ENCODE peak calls at places on chromosomes 11 and 22, in four cellular contexts. A is NCI-H1092, J is GM12891, O is ACHN. Z is an unnamed sample.

GRCh38 chr11:130181295-130182272 is 22.0 kb downstream of the ST14 start:
- DNase-seq in J (no peak), O (peak), A (peak), Z (peak)

GRCh38 chr11:72771507-72771906 is 19.3 kb upstream of the ARAP1 start:
- DNase-seq in J (no peak), O (no peak), A (no peak), Z (no peak)

GRCh38 chr11:76680517-76681425 is 10.2 kb upstream of the LRRC32 start:
- DNase-seq in O (peak), J (peak), A (peak), Z (peak)

GRCh38 chr11:69384548-69385465 is 90.9 kb downstream of the MYEOV start:
- DNase-seq in J (no peak), A (no peak), O (no peak), Z (no peak)

GRCh38 chr11:112734207-112734606 is 227.0 kb upstream of the NCAM1 start:
- DNase-seq in J (no peak), A (no peak), O (peak), Z (no peak)

GRCh38 chr11:62542750-62543567 is 3.6 kb downstream of the AHNAK start:
- DNase-seq in A (no peak), J (peak), O (peak), Z (peak)

GRCh38 chr11:5940748-5941147 is 1.3 kb upstream of the OR56A3 start:
- DNase-seq in J (no peak), A (no peak), O (no peak), Z (no peak)

GRCh38 chr22:22802346-22802970 is 85.2 kb upstream of the IGLL5 start:
- DNase-seq in A (no peak), O (no peak), J (no peak), Z (no peak)

GRCh38 chr11:72581067-72581466 is 93.2 kb downstream of the PDE2A start:
- DNase-seq in O (no peak), J (no peak), A (no peak), Z (no peak)

GRCh38 chr22:36870250-36870649 is 9.4 kb downstream of the NCF4 start:
- DNase-seq in J (no peak), A (no peak), O (no peak), Z (no peak)

GRCh38 chr11:116644948-116645305 is 127.9 kb downstream of the BUD13 start:
- DNase-seq in J (no peak), A (no peak), O (no peak), Z (no peak)

GRCh38 chr11:117979481-117980211 is 6.5 kb upstream of the IL10RA start:
- DNase-seq in J (no peak), O (peak), A (no peak), Z (no peak)

GRCh38 chr22:46625113-46625842 is 5.1 kb downstream of the GRAMD4 start:
- DNase-seq in A (no peak), O (no peak), J (no peak), Z (no peak)

GRCh38 chr11:40787243-40787642 is 672.2 kb downstream of the LRRC4C start:
- DNase-seq in O (no peak), J (no peak), A (no peak), Z (no peak)